ENCODE peak calls at places on chromosomes 2 and 18, in nine cellular contexts. K, N, M, U, W, J, O, H and A are unnamed samples.

GRCh38 chr2:61658841-61659780 is 121.0 kb upstream of the XPO1 start:
- DNase-seq in K (peak; percentile 8), N (no peak), M (peak; percentile 80), U (peak; percentile 57), W (peak; percentile 53), J (peak; percentile 65), O (peak; percentile 20), H (peak; percentile 82), A (no peak)

GRCh38 chr2:72139871-72140620 is 7.6 kb downstream of the CYP26B1 start:
- DNase-seq in K (no peak), N (no peak), M (no peak), U (no peak), W (no peak), J (no peak), O (no peak), H (no peak), A (no peak)

GRCh38 chr2:44615950-44616518 is 254.3 kb downstream of the CAMKMT start:
- DNase-seq in K (no peak), N (no peak), M (no peak), U (no peak), W (no peak), J (peak; percentile 22), O (no peak), H (no peak), A (no peak)

GRCh38 chr2:86038291-86039081 is 67.2 kb downstream of the POLR1A start:
- DNase-seq in K (peak; percentile 93), N (peak; percentile 43), M (peak; percentile 49), U (no peak), W (no peak), J (peak; percentile 82), O (no peak), H (no peak), A (no peak)

GRCh38 chr2:17539993-17540812 is at the start of gene VSNL1:
- DNase-seq in K (no peak), N (peak; percentile 86), M (no peak), U (peak; percentile 99), W (peak; percentile 80), J (peak; percentile 74), O (peak; percentile 93), H (peak; percentile 94), A (peak; percentile 58)

GRCh38 chr2:231228974-231229373 is 30.5 kb downstream of the ARMC9 start:
- DNase-seq in K (peak; percentile 48), N (no peak), M (no peak), U (no peak), W (no peak), J (no peak), O (no peak), H (no peak), A (no peak)

GRCh38 chr2:16716944-16717343 is 51.3 kb upstream of the CYRIA start:
- DNase-seq in K (no peak), N (peak; percentile 42), M (no peak), U (no peak), W (no peak), J (no peak), O (no peak), H (no peak), A (no peak)

GRCh38 chr2:239361311-239361642 is 39.5 kb downstream of the HDAC4 start:
- DNase-seq in K (no peak), N (no peak), M (no peak), U (no peak), W (no peak), J (peak; percentile 51), O (peak; percentile 29), H (peak; percentile 47), A (no peak)

GRCh38 chr2:78417355-78417754 is 608.1 kb upstream of the REG3G start:
- DNase-seq in K (no peak), N (no peak), M (no peak), U (peak; percentile 9), W (no peak), J (no peak), O (no peak), H (no peak), A (no peak)

GRCh38 chr2:10289891-10290290 is 12.8 kb upstream of the HPCAL1 start:
- DNase-seq in K (no peak), N (no peak), M (no peak), U (no peak), W (peak; percentile 49), J (peak; percentile 69), O (no peak), H (peak; percentile 61), A (peak; percentile 52)

GRCh38 chr2:20404950-20405349 is 41.9 kb upstream of the RHOB start:
- DNase-seq in K (no peak), N (no peak), M (no peak), U (no peak), W (no peak), J (no peak), O (no peak), H (no peak), A (no peak)

GRCh38 chr2:101860157-101860556 is 131.6 kb upstream of the IL1R2 start:
- DNase-seq in K (peak; percentile 11), N (no peak), M (no peak), U (no peak), W (no peak), J (no peak), O (no peak), H (no peak), A (no peak)

GRCh38 chr18:46051731-46052461 is 20.2 kb downstream of the PSTPIP2 start:
- DNase-seq in K (no peak), N (no peak), M (no peak), U (no peak), W (peak; percentile 92), J (peak; percentile 70), O (no peak), H (peak; percentile 92), A (peak; percentile 69)

GRCh38 chr2:53247986-53248735 is 519.4 kb upstream of the CHAC2 start:
- DNase-seq in K (no peak), N (no peak), M (no peak), U (no peak), W (no peak), J (no peak), O (no peak), H (no peak), A (no peak)

GRCh38 chr2:152647417-152648010 is 69.7 kb downstream of the PRPF40A start:
- DNase-seq in K (no peak), N (peak; percentile 85), M (peak; percentile 77), U (no peak), W (no peak), J (peak; percentile 70), O (peak; percentile 65), H (peak; percentile 54), A (no peak)

GRCh38 chr2:238974061-238974460 is 126.2 kb downstream of the TWIST2 start:
- DNase-seq in K (no peak), N (no peak), M (no peak), U (no peak), W (peak; percentile 25), J (peak; percentile 83), O (no peak), H (peak; percentile 66), A (no peak)

GRCh38 chr2:62826141-62826540 is 120.6 kb downstream of the EHBP1 start:
- DNase-seq in K (no peak), N (no peak), M (no peak), U (no peak), W (no peak), J (peak; percentile 25), O (no peak), H (peak; percentile 65), A (no peak)

GRCh38 chr2:55776966-55777365 is 83.3 kb upstream of the PNPT1 start:
- DNase-seq in K (no peak), N (no peak), M (no peak), U (no peak), W (no peak), J (no peak), O (no peak), H (no peak), A (no peak)

GRCh38 chr2:134704173-134704572 is 14.6 kb downstream of the TMEM163 start:
- DNase-seq in K (no peak), N (no peak), M (no peak), U (no peak), W (no peak), J (no peak), O (no peak), H (no peak), A (no peak)

GRCh38 chr2:150225030-150225429 is 262.4 kb downstream of the RND3 start:
- DNase-seq in K (no peak), N (no peak), M (no peak), U (no peak), W (no peak), J (no peak), O (no peak), H (no peak), A (no peak)

GRCh38 chr2:182867411-182868048 is 1.1 kb upstream of the FRZB start:
- DNase-seq in K (no peak), N (no peak), M (no peak), U (no peak), W (no peak), J (no peak), O (no peak), H (no peak), A (no peak)
- H3K4me3 ChIP-seq in K (no peak overlapping the region), N (peak overlapping the region; percentile 54), M (no peak overlapping the region), U (peak overlapping the region; percentile 50), W (peak overlapping the region; percentile 47), J (peak overlapping the region; percentile 73), O (peak overlapping the region; percentile 45), H (peak overlapping the region; percentile 84), A (peak overlapping the region; percentile 52)

GRCh38 chr2:208595386-208596275 is 189.0 kb downstream of the PTH2R start:
- DNase-seq in K (no peak), N (no peak), M (peak; percentile 66), U (no peak), W (no peak), J (no peak), O (no peak), H (no peak), A (no peak)
- H3K4me3 ChIP-seq in K (no peak overlapping the region), N (no peak overlapping the region), M (no peak overlapping the region), U (no peak overlapping the region), W (no peak overlapping the region), J (no peak overlapping the region), O (no peak overlapping the region), H (no peak overlapping the region), A (no peak overlapping the region)

GRCh38 chr2:197286805-197287595 is 23.6 kb downstream of the ANKRD44 start:
- DNase-seq in K (no peak), N (peak; percentile 54), M (peak; percentile 58), U (peak; percentile 73), W (peak; percentile 91), J (peak; percentile 96), O (peak; percentile 86), H (peak; percentile 93), A (peak; percentile 82)

GRCh38 chr2:197279997-197280756 is 30.4 kb downstream of the ANKRD44 start:
- DNase-seq in K (no peak), N (no peak), M (no peak), U (no peak), W (no peak), J (no peak), O (peak; percentile 82), H (peak; percentile 91), A (no peak)

GRCh38 chr2:197281421-197281820 is 29.2 kb downstream of the ANKRD44 start:
- DNase-seq in K (no peak), N (no peak), M (no peak), U (no peak), W (no peak), J (no peak), O (no peak), H (no peak), A (no peak)

GRCh38 chr2:197285361-197285760 is 25.2 kb downstream of the ANKRD44 start:
- DNase-seq in K (no peak), N (no peak), M (no peak), U (peak; percentile 55), W (no peak), J (no peak), O (no peak), H (no peak), A (no peak)
- H3K4me3 ChIP-seq in K (no peak overlapping the region), N (no peak overlapping the region), M (no peak overlapping the region), U (no peak overlapping the region), W (no peak overlapping the region), J (no peak overlapping the region), O (no peak overlapping the region), H (no peak overlapping the region), A (no peak overlapping the region)

GRCh38 chr2:191818725-191819333 is 28.1 kb downstream of the CAVIN2 start:
- DNase-seq in K (no peak), N (no peak), M (no peak), U (no peak), W (peak; percentile 25), J (no peak), O (no peak), H (no peak), A (no peak)
- H3K4me3 ChIP-seq in K (no peak overlapping the region), N (no peak overlapping the region), M (no peak overlapping the region), U (no peak overlapping the region), W (peak overlapping the region; percentile 3), J (no peak overlapping the region), O (no peak overlapping the region), H (no peak overlapping the region), A (no peak overlapping the region)